ENCODE peak calls at places on chromosomes 5 and 9, in four cellular contexts. G is K562, M is GM12891, O is GM12878. W is an unnamed sample.

GRCh38 chr5:59863777-59864176 is 29.7 kb downstream of the PDE4D start:
- DNase-seq in M (no peak), G (no peak), O (no peak), W (no peak)

GRCh38 chr5:168646335-168646734 is 67.2 kb upstream of the PANK3 start:
- DNase-seq in O (no peak), G (no peak), M (no peak), W (no peak)

GRCh38 chr9:110802416-110803035 is 133.9 kb downstream of the MUSK start:
- DNase-seq in G (no peak), M (no peak), O (no peak), W (no peak)

GRCh38 chr9:2764371-2764770 is 47.1 kb downstream of the KCNV2 start:
- DNase-seq in O (peak), G (no peak), M (no peak), W (peak)

GRCh38 chr5:167731951-167732350 is 559.5 kb upstream of the WWC1 start:
- DNase-seq in M (no peak), O (no peak), G (no peak), W (no peak)

GRCh38 chr9:34986541-34987047 is 3.0 kb upstream of the DNAJB5 start:
- DNase-seq in G (no peak), O (no peak), M (no peak), W (peak)

GRCh38 chr9:99720455-99721050 is 101.1 kb upstream of the NR4A3 start:
- DNase-seq in M (no peak), G (no peak), O (peak), W (peak)

GRCh38 chr9:130421802-130422276 is 22.9 kb upstream of the ASS1 start:
- DNase-seq in G (no peak), O (no peak), M (no peak), W (no peak)

GRCh38 chr9:35079041-35079425 is 709 bp downstream of the FANCG start:
- DNase-seq in G (peak), M (no peak), O (no peak), W (peak)

GRCh38 chr9:87667164-87667738 is 58.7 kb upstream of the CTSL start:
- DNase-seq in M (no peak), G (peak), O (no peak), W (no peak)

GRCh38 chr5:14250094-14250777 is 107.1 kb downstream of the TRIO start:
- DNase-seq in O (no peak), M (no peak), G (peak), W (no peak)

GRCh38 chr5:165370772-165371171 is 1865.4 kb downstream of the MAT2B start:
- DNase-seq in G (no peak), M (no peak), O (no peak), W (no peak)

GRCh38 chr9:89426389-89426961 is 71.4 kb downstream of the SEMA4D start:
- DNase-seq in M (no peak), O (peak), G (no peak), W (no peak)

GRCh38 chr5:72836810-72837209 is 20.3 kb downstream of the TNPO1 start:
- DNase-seq in G (no peak), O (no peak), M (no peak), W (peak)

GRCh38 chr5:92909545-92909962 is 671.5 kb downstream of the NR2F1-AS1 start:
- DNase-seq in G (no peak), O (no peak), M (no peak), W (no peak)

GRCh38 chr5:76765249-76765648 is 49.3 kb downstream of the F2R start:
- DNase-seq in G (no peak), M (no peak), O (no peak), W (no peak)

GRCh38 chr9:114017741-114018715 is 60.1 kb downstream of the AMBP start:
- DNase-seq in M (no peak), O (no peak), G (no peak), W (no peak)

GRCh38 chr5:151101746-151102145 is 20.9 kb upstream of the TNIP1 start:
- DNase-seq in G (no peak), M (no peak), O (no peak), W (no peak)
- TF ChIP-seq SPI1 in G (no peak), M (no peak), O (no peak), W (no peak)

GRCh38 chr5:42617411-42617810 is 139.2 kb upstream of the CCDC152 start:
- DNase-seq in M (no peak), G (no peak), O (no peak), W (no peak)

GRCh38 chr5:42621242-42621641 is 135.4 kb upstream of the CCDC152 start:
- DNase-seq in M (no peak), O (no peak), G (no peak), W (no peak)

GRCh38 chr5:42624912-42625311 is 131.7 kb upstream of the CCDC152 start:
- DNase-seq in M (no peak), G (no peak), O (no peak), W (no peak)

GRCh38 chr5:42621662-42622061 is 135.0 kb upstream of the CCDC152 start:
- DNase-seq in O (no peak), G (no peak), M (no peak), W (no peak)

GRCh38 chr5:42620579-42621216 is 135.9 kb upstream of the CCDC152 start:
- DNase-seq in M (no peak), O (no peak), G (no peak), W (no peak)
- TF ChIP-seq SPI1 in M (no peak), O (no peak), G (no peak), W (no peak)

DNA sequence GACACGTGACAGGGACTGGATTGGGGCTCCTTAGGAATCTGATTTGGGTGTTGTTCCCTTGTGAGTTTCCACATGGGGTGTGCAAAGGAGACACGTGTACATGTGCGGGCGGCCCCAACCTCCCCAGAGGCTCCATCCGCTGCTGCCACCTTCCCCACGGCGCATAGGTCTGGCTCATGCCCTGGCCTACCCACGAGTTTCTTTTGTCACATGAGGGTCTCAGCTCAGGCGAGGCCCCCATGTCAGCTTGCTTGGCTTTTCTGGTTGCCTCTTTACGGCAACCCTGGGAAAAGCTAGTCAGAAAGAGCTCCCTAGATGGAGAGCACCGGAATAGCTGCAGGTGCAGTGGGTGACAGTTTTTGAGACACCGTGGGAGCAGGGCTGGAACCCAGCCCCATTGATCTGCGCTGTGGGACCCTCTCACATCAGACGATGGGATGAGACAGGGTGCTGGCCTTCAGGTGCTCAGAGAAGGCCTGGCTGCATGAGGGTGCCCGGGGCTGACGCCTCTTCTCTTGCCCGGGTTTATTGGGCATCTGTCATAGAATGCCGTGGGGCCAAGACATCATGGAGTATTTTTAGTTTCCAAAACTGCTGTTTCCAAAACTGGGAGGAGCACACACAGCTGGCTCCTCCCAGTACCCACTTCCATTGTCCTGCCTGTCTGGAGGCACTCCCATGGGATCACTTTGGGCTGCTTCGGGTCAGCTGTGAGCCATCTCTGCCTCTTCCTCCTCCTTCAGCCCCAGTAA is 107.8 kb downstream of the WNK2 start:
- DNase-seq in G (no peak), O (no peak), M (no peak), W (no peak)
- TF ChIP-seq SPI1 in G (no peak), O (no peak), M (no peak), W (no peak)

GRCh38 chr5:40413747-40414146 is 266.0 kb upstream of the PTGER4 start:
- DNase-seq in M (no peak), O (no peak), G (no peak), W (no peak)
- TF ChIP-seq SPI1 in M (no peak), O (no peak), G (no peak), W (no peak)

GRCh38 chr9:125241863-125242739 is 958 bp upstream of the HSPA5 start:
- DNase-seq in G (no peak), M (no peak), O (no peak), W (no peak)
- TF ChIP-seq SPI1 in G (peak), M (no peak), O (no peak), W (peak)

GRCh38 chr9:32704343-32704742 is 68.9 kb upstream of the TAF1L start:
- DNase-seq in M (no peak), O (no peak), G (no peak), W (no peak)

GRCh38 chr9:32705059-32705458 is 69.6 kb upstream of the TAF1L start:
- DNase-seq in M (no peak), O (no peak), G (no peak), W (no peak)

GRCh38 chr9:32698706-32699277 is 63.3 kb upstream of the TAF1L start:
- DNase-seq in G (no peak), O (no peak), M (no peak), W (no peak)

GRCh38 chr9:32703635-32704034 is 68.2 kb upstream of the TAF1L start:
- DNase-seq in M (no peak), O (no peak), G (peak), W (no peak)

DNA sequence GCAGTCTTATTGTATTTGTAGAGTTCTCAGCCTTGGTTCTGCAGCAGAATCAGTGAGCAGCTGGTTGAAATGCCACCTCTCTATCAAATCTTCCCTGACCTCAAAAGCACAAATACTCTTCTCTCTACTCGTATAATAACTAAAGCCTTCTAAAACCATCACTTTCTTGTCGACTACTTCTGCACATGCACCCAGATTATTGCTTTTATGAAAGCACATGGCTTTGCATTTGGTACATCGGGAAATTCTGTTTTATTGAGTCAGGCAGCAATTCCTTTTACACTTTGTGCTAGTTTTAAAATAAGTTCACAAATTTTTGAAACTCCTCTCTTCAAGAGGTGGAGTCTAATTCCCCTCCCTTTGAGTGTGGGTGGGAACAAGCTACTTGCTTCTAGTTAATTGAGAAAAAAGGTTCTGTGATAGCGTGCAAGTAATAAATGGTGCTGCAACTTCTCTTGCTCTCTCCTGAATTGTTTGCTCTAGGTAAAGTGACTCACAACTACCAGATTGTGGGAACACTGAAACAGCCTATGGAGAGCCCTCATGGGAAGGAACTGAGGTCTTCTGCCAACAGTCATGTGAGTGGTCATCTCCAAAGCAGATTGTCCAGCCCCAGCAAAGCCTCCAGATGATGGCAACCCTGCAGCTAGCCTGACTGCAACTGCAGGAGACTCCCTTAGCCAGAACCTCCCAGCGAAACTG is 66.0 kb upstream of the TAF1L start:
- DNase-seq in M (no peak), O (no peak), G (no peak), W (no peak)
- TF ChIP-seq SPI1 in M (no peak), O (no peak), G (no peak), W (no peak)

GRCh38 chr5:52804359-52804758 is 16.6 kb downstream of the ITGA1 start:
- DNase-seq in O (no peak), G (no peak), M (no peak), W (no peak)
- TF ChIP-seq SPI1 in O (no peak), G (no peak), M (no peak), W (no peak)

GRCh38 chr9:134571326-134571871 is 70.2 kb upstream of the COL5A1 start:
- DNase-seq in M (no peak), O (no peak), G (no peak), W (no peak)

GRCh38 chr9:134570726-134571325 is 70.8 kb upstream of the COL5A1 start:
- DNase-seq in O (no peak), M (no peak), G (no peak), W (no peak)

GRCh38 chr9:134575817-134576176 is 65.8 kb upstream of the COL5A1 start:
- DNase-seq in O (no peak), G (no peak), M (no peak), W (no peak)

GRCh38 chr9:134571946-134572914 is 69.4 kb upstream of the COL5A1 start:
- DNase-seq in M (no peak), G (no peak), O (no peak), W (no peak)

GRCh38 chr9:134575103-134575816 is 66.3 kb upstream of the COL5A1 start:
- DNase-seq in M (no peak), O (no peak), G (no peak), W (no peak)
- TF ChIP-seq SPI1 in M (no peak), O (no peak), G (no peak), W (no peak)

DNA sequence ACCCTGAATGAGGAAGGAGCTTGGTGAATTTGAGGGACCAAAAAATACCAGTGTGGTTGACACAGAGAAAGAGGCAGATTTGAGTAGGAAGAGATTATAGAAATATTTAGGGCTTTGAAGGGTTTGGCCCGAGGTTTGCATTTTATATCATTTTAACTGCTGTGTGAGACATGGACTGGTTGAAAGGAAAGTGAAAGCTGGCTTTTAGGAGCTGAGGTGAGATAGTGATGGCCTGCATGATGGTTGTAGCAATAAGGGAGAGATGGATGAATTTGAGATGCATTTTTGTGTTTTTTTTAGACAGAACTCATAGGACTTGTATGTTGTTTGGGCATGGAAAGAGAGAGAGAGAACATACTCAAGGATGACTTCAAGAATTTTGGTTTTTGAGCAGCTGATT is 21.7 kb downstream of the FER start:
- DNase-seq in M (no peak), O (no peak), G (no peak), W (no peak)
- TF ChIP-seq SPI1 in M (no peak), O (no peak), G (no peak), W (no peak)

GRCh38 chr9:125121156-125121555 is 22.2 kb downstream of the SCAI start:
- DNase-seq in M (no peak), O (no peak), G (no peak), W (no peak)
- TF ChIP-seq SPI1 in M (no peak), O (no peak), G (no peak), W (no peak)